ENCODE peak calls at places on chromosomes 7 and 10, in nine cellular contexts. A is GM10248, X is astrocyte, C is GM20000, G is spleen, O is mucosa of descending colon, H is WTC11, V is left lung, W is progenitor cell of endocrine pancreas. Q is an unnamed sample.

GRCh38 chr10:61325183-61325582 is 128.0 kb downstream of the TMEM26 start:
- DNase-seq in O (no peak), W (no peak), V (no peak), A (no peak), X (no peak), H (no peak), C (no peak), G (no peak), Q (no peak)

GRCh38 chr10:112880633-112881530 is 69.2 kb upstream of the TCF7L2 start:
- DNase-seq in H (no peak), G (no peak), X (no peak), V (no peak), W (no peak), A (no peak), O (no peak), C (no peak), Q (no peak)

GRCh38 chr7:22589641-22590141 is 89.7 kb upstream of the STEAP1B start:
- DNase-seq in V (peak; percentile 51), X (peak; percentile 95), C (no peak), G (no peak), H (no peak), O (no peak), A (no peak), W (no peak), Q (no peak)

GRCh38 chr10:107966817-107967216 is 802.3 kb upstream of the SORCS1 start:
- DNase-seq in O (no peak), H (no peak), C (no peak), W (no peak), V (no peak), X (peak; percentile 15), G (no peak), A (no peak), Q (no peak)

GRCh38 chr10:19889279-19889678 is 73.0 kb downstream of the PLXDC2 start:
- DNase-seq in A (no peak), C (no peak), O (no peak), G (no peak), W (no peak), V (no peak), H (no peak), X (peak; percentile 62), Q (no peak)

GRCh38 chr7:101308245-101309085 is 13.1 kb downstream of the IFT22 start:
- DNase-seq in X (peak; percentile 3), A (no peak), W (peak; percentile 68), G (no peak), O (peak; percentile 81), V (peak; percentile 78), H (peak; percentile 90), C (peak; percentile 57), Q (peak; percentile 81)

GRCh38 chr7:26365077-26365896 is 73.6 kb downstream of the SNX10 start:
- DNase-seq in C (peak; percentile 63), X (peak; percentile 42), W (peak; percentile 25), H (no peak), O (peak; percentile 36), G (no peak), V (peak; percentile 45), A (peak; percentile 54), Q (peak; percentile 92)

GRCh38 chr7:36349626-36350025 is 40.0 kb upstream of the ANLN start:
- DNase-seq in V (no peak), X (no peak), C (no peak), A (no peak), H (no peak), G (no peak), O (no peak), W (no peak), Q (no peak)

GRCh38 chr10:59585046-59585700 is 124.5 kb downstream of the SLC16A9 start:
- DNase-seq in O (no peak), C (no peak), V (no peak), H (no peak), X (peak; percentile 67), A (no peak), G (no peak), W (no peak), Q (no peak)

GRCh38 chr10:112227331-112227961 is 43.9 kb upstream of the GPAM start:
- DNase-seq in C (no peak), A (no peak), X (peak; percentile 39), H (no peak), O (no peak), G (no peak), V (no peak), W (no peak), Q (no peak)

GRCh38 chr7:80581472-80581871 is 57.0 kb upstream of the CD36 start:
- DNase-seq in V (no peak), C (no peak), O (no peak), X (no peak), H (no peak), G (no peak), A (no peak), W (no peak), Q (no peak)

GRCh38 chr10:93152136-93152535 is 78.4 kb downstream of the CYP26A1 start:
- DNase-seq in G (no peak), X (peak; percentile 85), C (no peak), A (no peak), W (no peak), V (no peak), H (no peak), O (no peak), Q (no peak)

GRCh38 chr7:74083928-74084721 is 521 bp downstream of the LIMK1 start:
- DNase-seq in G (no peak), O (no peak), C (no peak), H (no peak), W (no peak), A (no peak), X (peak; percentile 36), V (peak; percentile 53), Q (peak; percentile 22)

GRCh38 chr10:15341502-15342128 is 29.5 kb downstream of the FAM171A1 start:
- DNase-seq in X (no peak), G (no peak), H (no peak), A (no peak), W (no peak), V (no peak), O (no peak), C (no peak), Q (no peak)

GRCh38 chr10:115606081-115606480 is 512.9 kb downstream of the ATRNL1 start:
- DNase-seq in C (no peak), O (no peak), G (no peak), W (no peak), V (no peak), A (no peak), H (no peak), X (peak; percentile 46), Q (no peak)

GRCh38 chr7:134866581-134866980 is 87.1 kb downstream of the CALD1 start:
- DNase-seq in X (no peak), A (no peak), H (no peak), G (no peak), W (no peak), V (no peak), O (no peak), C (no peak), Q (no peak)

GRCh38 chr10:133455611-133456031 is 1.9 kb downstream of the SCART1 start:
- DNase-seq in O (no peak), G (no peak), A (no peak), C (no peak), X (no peak), V (no peak), W (no peak), H (no peak), Q (no peak)

GRCh38 chr7:70696139-70696782 is 435.7 kb upstream of the GALNT17 start:
- DNase-seq in G (no peak), O (no peak), V (no peak), H (no peak), C (no peak), X (peak; percentile 58), A (no peak), W (no peak), Q (peak; percentile 60)

GRCh38 chr7:41996381-41997035 is 240.5 kb downstream of the GLI3 start:
- DNase-seq in H (no peak), V (no peak), O (no peak), G (no peak), A (no peak), C (no peak), X (peak; percentile 81), W (no peak), Q (no peak)

GRCh38 chr7:99447943-99448342 is 9.2 kb downstream of the CPSF4 start:
- DNase-seq in V (no peak), G (no peak), O (no peak), X (no peak), W (no peak), C (no peak), H (no peak), A (no peak), Q (no peak)
- TF ChIP-seq CTCF in V (no peak), G (no peak), O (no peak), X (no peak), W (peak; percentile 22), C (no peak), H (no peak), A (no peak), Q (no peak)

GRCh38 chr7:31729195-31729804 is 42.3 kb downstream of the PPP1R17 start:
- DNase-seq in G (no peak), W (no peak), X (no peak), A (no peak), H (no peak), V (no peak), O (no peak), C (no peak), Q (no peak)
- TF ChIP-seq CTCF in G (no peak), W (no peak), X (no peak), A (no peak), H (no peak), V (no peak), O (no peak), C (peak; percentile 3), Q (no peak)

GRCh38 chr7:112411186-112411795 is 39.0 kb upstream of the IFRD1 start:
- DNase-seq in W (no peak), H (no peak), A (no peak), V (no peak), O (no peak), X (peak; percentile 31), G (no peak), C (no peak), Q (no peak)
- TF ChIP-seq CTCF in W (peak; percentile 42), H (no peak), A (peak; percentile 24), V (peak; percentile 15), O (no peak), X (peak; percentile 56), G (peak; percentile 29), C (peak; percentile 1), Q (peak; percentile 6)

DNA sequence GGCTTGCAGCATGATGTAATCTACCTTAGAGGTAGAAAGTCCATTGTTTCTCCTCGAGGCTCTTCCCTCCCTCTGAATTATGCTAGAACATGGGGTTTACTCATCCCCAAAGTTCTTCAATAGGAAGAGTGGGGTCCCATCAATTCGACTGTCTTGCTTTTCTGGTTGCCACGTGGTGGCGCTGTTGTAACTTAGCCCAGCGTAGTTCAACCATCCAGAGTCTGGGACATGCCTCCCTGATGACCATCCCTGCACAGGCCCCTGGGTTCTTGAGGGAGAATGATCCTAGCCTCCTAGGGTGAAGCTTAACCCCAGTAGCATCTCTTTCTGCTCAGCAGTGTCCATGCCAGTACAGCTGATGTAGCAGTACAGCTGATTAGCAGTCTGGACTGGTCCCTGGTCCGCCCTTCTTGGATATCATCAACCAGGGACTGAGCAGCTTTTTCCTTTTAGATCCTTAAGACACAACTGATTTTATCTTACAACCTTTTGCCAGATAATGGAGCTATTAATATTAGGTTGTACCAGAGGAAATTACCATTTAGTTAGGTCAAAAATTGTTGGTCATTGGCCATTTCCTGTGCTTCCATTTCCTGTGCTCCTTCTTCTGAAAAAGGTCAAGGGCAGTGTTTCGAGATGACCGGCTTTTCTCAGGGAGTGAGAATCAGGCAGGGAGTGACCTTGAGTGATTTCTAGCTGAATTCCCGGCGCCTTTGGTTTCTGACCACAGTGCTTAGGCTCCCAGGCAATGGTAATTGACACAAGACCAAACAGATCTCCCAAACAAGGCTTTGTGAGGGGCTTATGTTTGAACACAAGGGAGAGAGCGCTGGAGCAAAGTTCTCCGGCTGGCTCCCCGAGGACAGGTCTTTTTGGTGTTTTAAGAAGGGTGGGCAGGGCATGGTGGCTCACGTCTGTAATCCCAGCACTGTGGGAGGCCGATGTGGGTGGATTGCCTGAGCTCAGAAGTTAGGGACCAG is 65.4 kb downstream of the TACC2 start:
- DNase-seq in O (peak; percentile 74), X (peak; percentile 28), A (no peak), V (peak; percentile 42), H (peak; percentile 70), C (no peak), W (no peak), G (peak; percentile 15), Q (peak; percentile 22)
- TF ChIP-seq CTCF in O (peak; percentile 43), X (peak; percentile 63), A (no peak), V (peak; percentile 41), H (peak; percentile 81), C (no peak), W (peak; percentile 73), G (peak; percentile 42), Q (peak; percentile 39)

Q was measured in GM12865.